ENCODE peak calls at places on chromosome 7, in ten cellular contexts. B is PC-3; K is activated CD4-positive, CD25-positive, alpha-beta regulatory T cell; U is ovary; A is osteoblast; F is amygdala; Y is H7; D is ELR; H is naive B cell; P is astrocyte of the spinal cord. N is an unnamed sample.
A peak's percentile ranks its signal among the peaks of the same experiment; 100 is the strongest.

GRCh38 chr7:27943261-27943660 is 203.3 kb downstream of the TAX1BP1 start:
- DNase-seq in P (no peak), F (no peak), K (no peak), B (no peak), H (no peak), D (no peak), Y (no peak), U (no peak), A (no peak), N (no peak)

GRCh38 chr7:157767466-157767865 is 430.7 kb downstream of the DNAJB6 start:
- DNase-seq in F (no peak), B (no peak), Y (no peak), H (no peak), A (no peak), U (no peak), D (no peak), K (no peak), P (no peak), N (no peak)

GRCh38 chr7:34564091-34564490 is 93.9 kb upstream of the NPSR1 start:
- DNase-seq in P (no peak), A (no peak), U (no peak), F (no peak), D (no peak), B (no peak), K (no peak), Y (no peak), H (no peak), N (no peak)

GRCh38 chr7:141073173-141073640 is 657 bp upstream of the TMEM178B start:
- DNase-seq in D (peak; percentile 20), U (no peak), P (peak; percentile 54), H (no peak), B (peak; percentile 7), Y (peak; percentile 83), F (no peak), A (peak; percentile 90), K (no peak), N (no peak)

GRCh38 chr7:33900501-33900900 is 4.8 kb upstream of the BMPER start:
- DNase-seq in Y (no peak), H (no peak), A (no peak), K (no peak), F (no peak), B (peak; percentile 42), U (no peak), D (peak; percentile 72), P (no peak), N (no peak)

GRCh38 chr7:6232534-6232933 is 39.9 kb downstream of the CYTH3 start:
- DNase-seq in K (no peak), H (no peak), D (no peak), A (peak; percentile 79), B (no peak), P (no peak), U (no peak), Y (no peak), F (no peak), N (no peak)

GRCh38 chr7:40758590-40758989 is 623.8 kb downstream of the SUGCT start:
- DNase-seq in U (peak; percentile 30), D (no peak), K (no peak), A (no peak), F (no peak), B (no peak), H (no peak), Y (no peak), P (no peak), N (no peak)

GRCh38 chr7:116798205-116798730 is 64.1 kb upstream of the CAPZA2 start:
- DNase-seq in D (no peak), H (no peak), A (no peak), U (no peak), Y (no peak), F (no peak), B (no peak), K (no peak), P (no peak), N (no peak)

GRCh38 chr7:142301299-142301698 is 43.4 kb upstream of the PRSS58 start:
- DNase-seq in U (no peak), D (no peak), H (no peak), B (no peak), A (peak; percentile 15), K (no peak), F (no peak), P (no peak), Y (no peak), N (no peak)

GRCh38 chr7:51430480-51431086 is 114.0 kb upstream of the COBL start:
- DNase-seq in K (no peak), H (peak; percentile 6), F (no peak), D (peak; percentile 42), P (peak; percentile 39), A (peak; percentile 63), B (peak; percentile 76), Y (peak; percentile 80), U (no peak), N (peak; percentile 65)

GRCh38 chr7:22896917-22897316 is 74.3 kb upstream of the TOMM7 start:
- DNase-seq in U (no peak), A (no peak), F (no peak), K (no peak), H (no peak), P (no peak), D (no peak), Y (no peak), B (no peak), N (no peak)

N was measured in NCI-H2107.